ENCODE peak calls at places on chromosomes 12 and 14, in five cellular contexts. Z is heart left ventricle; P is stimulated activated CD4-positive, alpha-beta T cell treated with anti-CD3 and anti-CD28 coated beads, Interleukin-15, amount 100 ng/mL, for 1 hour; K is AG09319; A is T follicular helper cell. N is an unnamed sample.

GRCh38 chr14:72608391-72609204 is 285.3 kb downstream of the DPF3 start:
- DNase-seq in Z (no peak), P (no peak), K (peak), A (no peak), N (no peak)

GRCh38 chr12:111574797-111575443 is 24.2 kb downstream of the ATXN2 start:
- DNase-seq in Z (no peak), P (no peak), K (no peak), A (no peak), N (no peak)

GRCh38 chr12:94172973-94173372 is 24.6 kb downstream of the PLXNC1 start:
- DNase-seq in Z (no peak), P (no peak), K (peak), A (no peak), N (no peak)

GRCh38 chr12:53825246-53826081 is 73.7 kb upstream of the CISTR start:
- DNase-seq in Z (no peak), P (no peak), K (no peak), A (no peak), N (no peak)

GRCh38 chr14:98932436-98933325 is 339.3 kb downstream of the BCL11B start:
- DNase-seq in Z (no peak), P (no peak), K (no peak), A (no peak), N (no peak)

GRCh38 chr12:57109207-57110160 is 1.7 kb downstream of the STAT6 start:
- DNase-seq in Z (no peak), P (no peak), K (no peak), A (no peak), N (no peak)

GRCh38 chr12:5746020-5746419 is 199.0 kb downstream of the ANO2 start:
- DNase-seq in Z (no peak), P (no peak), K (no peak), A (no peak), N (no peak)

GRCh38 chr14:103728141-103728540 is 12.5 kb downstream of the ZFYVE21 start:
- DNase-seq in Z (peak), P (no peak), K (no peak), A (no peak), N (no peak)

GRCh38 chr12:56029666-56030293 is 8.9 kb downstream of the IKZF4 start:
- DNase-seq in Z (no peak), P (no peak), K (no peak), A (no peak), N (no peak)

GRCh38 chr12:109082751-109083150 is 10.5 kb downstream of the ALKBH2 start:
- DNase-seq in Z (no peak), P (no peak), K (no peak), A (no peak), N (no peak)

GRCh38 chr12:19085090-19085489 is 44.4 kb upstream of the PLEKHA5 start:
- DNase-seq in Z (no peak), P (no peak), K (no peak), A (no peak), N (no peak)

GRCh38 chr12:112979281-112979680 is 962 bp downstream of the OAS2 start:
- DNase-seq in Z (no peak), P (no peak), K (no peak), A (no peak), N (no peak)

GRCh38 chr14:33475623-33476022 is 475.3 kb downstream of the EGLN3 start:
- DNase-seq in Z (no peak), P (no peak), K (no peak), A (no peak), N (no peak)

GRCh38 chr14:76581592-76581991 is 179.7 kb upstream of the VASH1 start:
- DNase-seq in Z (no peak), P (no peak), K (no peak), A (no peak), N (no peak)

GRCh38 chr14:80850197-80850814 is 91.2 kb downstream of the CEP128 start:
- DNase-seq in Z (no peak), P (no peak), K (peak), A (no peak), N (no peak)

GRCh38 chr12:29026419-29026818 is 122.7 kb upstream of the FAR2 start:
- DNase-seq in Z (no peak), P (no peak), K (peak), A (no peak), N (no peak)

GRCh38 chr14:100018482-100018881 is 46.7 kb upstream of the EVL start:
- DNase-seq in Z (no peak), P (no peak), K (no peak), A (no peak), N (no peak)

GRCh38 chr12:10749700-10750384 is 26.7 kb upstream of the YBX3 start:
- DNase-seq in Z (peak), P (peak), K (peak), A (peak), N (peak)

GRCh38 chr12:25801621-25802243 is 156.8 kb upstream of the RASSF8 start:
- DNase-seq in Z (no peak), P (no peak), K (no peak), A (no peak), N (no peak)

GRCh38 chr12:28966049-28966778 is 182.9 kb upstream of the FAR2 start:
- DNase-seq in Z (no peak), P (no peak), K (no peak), A (no peak), N (no peak)

GRCh38 chr12:114678718-114679117 is 5.3 kb downstream of the TBX3 start:
- DNase-seq in Z (no peak), P (no peak), K (no peak), A (no peak), N (no peak)

GRCh38 chr14:70692210-70692609 is 50.5 kb downstream of the TTC9 start:
- DNase-seq in Z (no peak), P (no peak), K (no peak), A (no peak), N (no peak)

GRCh38 chr12:57430117-57430930 is 519 bp downstream of the R3HDM2 start:
- DNase-seq in Z (peak), P (no peak), K (no peak), A (peak), N (no peak)

GRCh38 chr12:29547151-29547561 is 49.7 kb upstream of the OVCH1 start:
- DNase-seq in Z (no peak), P (no peak), K (peak), A (no peak), N (no peak)

GRCh38 chr14:33796356-33796755 is 154.5 kb downstream of the EGLN3 start:
- DNase-seq in Z (no peak), P (no peak), K (no peak), A (no peak), N (no peak)

GRCh38 chr14:72610831-72611200 is 283.1 kb downstream of the DPF3 start:
- DNase-seq in Z (no peak), P (no peak), K (no peak), A (no peak), N (no peak)

GRCh38 chr12:102029148-102029547 is 32.6 kb downstream of the WASHC3 start:
- DNase-seq in Z (no peak), P (no peak), K (no peak), A (no peak), N (no peak)

GRCh38 chr12:16118586-16118985 is 158.9 kb downstream of the SLC15A5 start:
- DNase-seq in Z (no peak), P (no peak), K (no peak), A (no peak), N (no peak)

GRCh38 chr14:100565650-100566049 is 21.6 kb downstream of the BEGAIN start:
- DNase-seq in Z (no peak), P (no peak), K (no peak), A (no peak), N (no peak)

GRCh38 chr12:108418162-108418561 is 79.1 kb upstream of the CMKLR1 start:
- DNase-seq in Z (no peak), P (no peak), K (no peak), A (no peak), N (no peak)

GRCh38 chr12:83641789-83642188 is 955.1 kb downstream of the TMTC2 start:
- DNase-seq in Z (no peak), P (no peak), K (no peak), A (no peak), N (no peak)

GRCh38 chr12:10363665-10363921 is 26.2 kb downstream of the KLRK1 start:
- DNase-seq in Z (no peak), P (no peak), K (no peak), A (no peak), N (no peak)

GRCh38 chr12:93441617-93442410 is at the start of gene UBE2N:
- DNase-seq in Z (peak), P (peak), K (peak), A (peak), N (peak)

GRCh38 chr14:99361596-99362220 is 89.7 kb upstream of the BCL11B start:
- DNase-seq in Z (no peak), P (no peak), K (no peak), A (no peak), N (no peak)

GRCh38 chr12:112374166-112374740 is 8.0 kb downstream of the HECTD4 start:
- DNase-seq in Z (no peak), P (no peak), K (no peak), A (no peak), N (no peak)

GRCh38 chr12:6620137-6620884 is 13.1 kb upstream of the CHD4 start:
- DNase-seq in Z (peak), P (peak), K (no peak), A (no peak), N (no peak)

GRCh38 chr14:31877333-31877798 is 199.7 kb upstream of the ARHGAP5 start:
- DNase-seq in Z (no peak), P (no peak), K (no peak), A (no peak), N (no peak)

GRCh38 chr14:28143340-28143739 is 623.2 kb upstream of the FOXG1 start:
- DNase-seq in Z (no peak), P (no peak), K (no peak), A (no peak), N (no peak)

GRCh38 chr12:116015525-116015924 is 262.0 kb downstream of the MED13L start:
- DNase-seq in Z (no peak), P (no peak), K (peak), A (no peak), N (no peak)